ENCODE peak calls at places on chromosomes 13 and 19, in six cellular contexts. One of them, this sample, is unnamed.

GRCh38 chr19:1131718-1132552 is 28.1 kb downstream of the GPX4 start:
- DNase-seq in CD4-positive, alpha-beta T cell: peak; percentile 84
- DNase-seq in left cardiac atrium: peak; percentile 96
- DNase-seq in stimulated activated CD8-positive, alpha-beta memory T cell treated with anti-CD3 and anti-CD28 coated beads, Interleukin-7, amount 100 ng/mL, for 1 hour: peak; percentile 73
- DNase-seq in substantia nigra: peak; percentile 24
- DNase-seq in dorsolateral prefrontal cortex: peak; percentile 78
- DNase-seq in this sample: no peak

GRCh38 chr13:25992076-25992475 is 59.7 kb downstream of the SHISA2 start:
- DNase-seq in dorsolateral prefrontal cortex: no peak
- DNase-seq in CD4-positive, alpha-beta T cell: no peak
- DNase-seq in stimulated activated CD8-positive, alpha-beta memory T cell treated with anti-CD3 and anti-CD28 coated beads, Interleukin-7, amount 100 ng/mL, for 1 hour: no peak
- DNase-seq in substantia nigra: no peak
- DNase-seq in left cardiac atrium: no peak
- DNase-seq in this sample: no peak

GRCh38 chr19:18650468-18651001 is 13.7 kb downstream of the KLHL26 start:
- DNase-seq in dorsolateral prefrontal cortex: no peak
- DNase-seq in substantia nigra: no peak
- DNase-seq in CD4-positive, alpha-beta T cell: no peak
- DNase-seq in left cardiac atrium: peak; percentile 90
- DNase-seq in stimulated activated CD8-positive, alpha-beta memory T cell treated with anti-CD3 and anti-CD28 coated beads, Interleukin-7, amount 100 ng/mL, for 1 hour: no peak
- DNase-seq in this sample: no peak

GRCh38 chr13:27607125-27607524 is 13.2 kb downstream of the LNX2 start:
- DNase-seq in substantia nigra: no peak
- DNase-seq in CD4-positive, alpha-beta T cell: no peak
- DNase-seq in stimulated activated CD8-positive, alpha-beta memory T cell treated with anti-CD3 and anti-CD28 coated beads, Interleukin-7, amount 100 ng/mL, for 1 hour: no peak
- DNase-seq in left cardiac atrium: no peak
- DNase-seq in dorsolateral prefrontal cortex: no peak
- DNase-seq in this sample: no peak

GRCh38 chr13:54210397-54211050 is 1181.9 kb downstream of the OLFM4 start:
- DNase-seq in substantia nigra: no peak
- DNase-seq in CD4-positive, alpha-beta T cell: no peak
- DNase-seq in left cardiac atrium: no peak
- DNase-seq in dorsolateral prefrontal cortex: no peak
- DNase-seq in stimulated activated CD8-positive, alpha-beta memory T cell treated with anti-CD3 and anti-CD28 coated beads, Interleukin-7, amount 100 ng/mL, for 1 hour: no peak
- DNase-seq in this sample: no peak

GRCh38 chr19:49936549-49936948 is 7.2 kb upstream of the NUP62 start:
- DNase-seq in dorsolateral prefrontal cortex: no peak
- DNase-seq in substantia nigra: no peak
- DNase-seq in left cardiac atrium: no peak
- DNase-seq in stimulated activated CD8-positive, alpha-beta memory T cell treated with anti-CD3 and anti-CD28 coated beads, Interleukin-7, amount 100 ng/mL, for 1 hour: no peak
- DNase-seq in CD4-positive, alpha-beta T cell: no peak
- DNase-seq in this sample: no peak

GRCh38 chr19:13092608-13093260 is 9.9 kb downstream of the LYL1 start:
- DNase-seq in left cardiac atrium: no peak
- DNase-seq in dorsolateral prefrontal cortex: no peak
- DNase-seq in substantia nigra: no peak
- DNase-seq in stimulated activated CD8-positive, alpha-beta memory T cell treated with anti-CD3 and anti-CD28 coated beads, Interleukin-7, amount 100 ng/mL, for 1 hour: no peak
- DNase-seq in CD4-positive, alpha-beta T cell: no peak
- DNase-seq in this sample: no peak

GRCh38 chr13:110300090-110300815 is 6.7 kb downstream of the COL4A1 start:
- DNase-seq in left cardiac atrium: no peak
- DNase-seq in stimulated activated CD8-positive, alpha-beta memory T cell treated with anti-CD3 and anti-CD28 coated beads, Interleukin-7, amount 100 ng/mL, for 1 hour: no peak
- DNase-seq in substantia nigra: no peak
- DNase-seq in dorsolateral prefrontal cortex: no peak
- DNase-seq in CD4-positive, alpha-beta T cell: no peak
- DNase-seq in this sample: no peak

GRCh38 chr19:46788968-46789338 is 559 bp upstream of the SLC1A5 start:
- DNase-seq in stimulated activated CD8-positive, alpha-beta memory T cell treated with anti-CD3 and anti-CD28 coated beads, Interleukin-7, amount 100 ng/mL, for 1 hour: no peak
- DNase-seq in left cardiac atrium: no peak
- DNase-seq in substantia nigra: no peak
- DNase-seq in dorsolateral prefrontal cortex: no peak
- DNase-seq in CD4-positive, alpha-beta T cell: no peak
- DNase-seq in this sample: no peak

GRCh38 chr19:56504581-56504980 is 3.1 kb upstream of the ZNF471 start:
- DNase-seq in stimulated activated CD8-positive, alpha-beta memory T cell treated with anti-CD3 and anti-CD28 coated beads, Interleukin-7, amount 100 ng/mL, for 1 hour: no peak
- DNase-seq in dorsolateral prefrontal cortex: no peak
- DNase-seq in substantia nigra: no peak
- DNase-seq in CD4-positive, alpha-beta T cell: no peak
- DNase-seq in left cardiac atrium: no peak
- DNase-seq in this sample: no peak

GRCh38 chr19:4908311-4908710 is 990 bp upstream of the UHRF1 start:
- DNase-seq in CD4-positive, alpha-beta T cell: no peak
- DNase-seq in substantia nigra: no peak
- DNase-seq in dorsolateral prefrontal cortex: no peak
- DNase-seq in left cardiac atrium: no peak
- DNase-seq in stimulated activated CD8-positive, alpha-beta memory T cell treated with anti-CD3 and anti-CD28 coated beads, Interleukin-7, amount 100 ng/mL, for 1 hour: no peak
- DNase-seq in this sample: no peak

GRCh38 chr13:38686635-38687245 is at the start of gene FREM2:
- DNase-seq in substantia nigra: no peak
- DNase-seq in CD4-positive, alpha-beta T cell: no peak
- DNase-seq in left cardiac atrium: no peak
- DNase-seq in dorsolateral prefrontal cortex: peak; percentile 42
- DNase-seq in stimulated activated CD8-positive, alpha-beta memory T cell treated with anti-CD3 and anti-CD28 coated beads, Interleukin-7, amount 100 ng/mL, for 1 hour: no peak
- DNase-seq in this sample: no peak

GRCh38 chr19:5567360-5567970 is at the start of gene TINCR:
- DNase-seq in left cardiac atrium: no peak
- DNase-seq in substantia nigra: no peak
- DNase-seq in stimulated activated CD8-positive, alpha-beta memory T cell treated with anti-CD3 and anti-CD28 coated beads, Interleukin-7, amount 100 ng/mL, for 1 hour: no peak
- DNase-seq in CD4-positive, alpha-beta T cell: no peak
- DNase-seq in dorsolateral prefrontal cortex: no peak
- DNase-seq in this sample: no peak

GRCh38 chr13:48156466-48156865 is 61.6 kb upstream of the MED4 start:
- DNase-seq in CD4-positive, alpha-beta T cell: peak; percentile 77
- DNase-seq in stimulated activated CD8-positive, alpha-beta memory T cell treated with anti-CD3 and anti-CD28 coated beads, Interleukin-7, amount 100 ng/mL, for 1 hour: peak; percentile 41
- DNase-seq in substantia nigra: no peak
- DNase-seq in left cardiac atrium: peak; percentile 33
- DNase-seq in dorsolateral prefrontal cortex: no peak
- DNase-seq in this sample: no peak

GRCh38 chr13:29621401-29621800 is 25.9 kb upstream of the SLC7A1 start:
- DNase-seq in stimulated activated CD8-positive, alpha-beta memory T cell treated with anti-CD3 and anti-CD28 coated beads, Interleukin-7, amount 100 ng/mL, for 1 hour: no peak
- DNase-seq in substantia nigra: no peak
- DNase-seq in CD4-positive, alpha-beta T cell: no peak
- DNase-seq in dorsolateral prefrontal cortex: no peak
- DNase-seq in left cardiac atrium: no peak
- DNase-seq in this sample: no peak

GRCh38 chr19:30376826-30377425 is 4.7 kb downstream of the ZNF536 start:
- DNase-seq in substantia nigra: no peak
- DNase-seq in dorsolateral prefrontal cortex: no peak
- DNase-seq in CD4-positive, alpha-beta T cell: no peak
- DNase-seq in stimulated activated CD8-positive, alpha-beta memory T cell treated with anti-CD3 and anti-CD28 coated beads, Interleukin-7, amount 100 ng/mL, for 1 hour: no peak
- DNase-seq in left cardiac atrium: no peak
- DNase-seq in this sample: no peak

GRCh38 chr13:79898996-79899395 is 418.0 kb downstream of the NDFIP2 start:
- DNase-seq in dorsolateral prefrontal cortex: no peak
- DNase-seq in CD4-positive, alpha-beta T cell: no peak
- DNase-seq in left cardiac atrium: no peak
- DNase-seq in stimulated activated CD8-positive, alpha-beta memory T cell treated with anti-CD3 and anti-CD28 coated beads, Interleukin-7, amount 100 ng/mL, for 1 hour: no peak
- DNase-seq in substantia nigra: no peak
- DNase-seq in this sample: no peak

GRCh38 chr13:80149757-80150156 is 191.2 kb downstream of the SPRY2 start:
- DNase-seq in stimulated activated CD8-positive, alpha-beta memory T cell treated with anti-CD3 and anti-CD28 coated beads, Interleukin-7, amount 100 ng/mL, for 1 hour: no peak
- DNase-seq in left cardiac atrium: no peak
- DNase-seq in dorsolateral prefrontal cortex: no peak
- DNase-seq in substantia nigra: no peak
- DNase-seq in CD4-positive, alpha-beta T cell: no peak
- DNase-seq in this sample: no peak

GRCh38 chr13:101242720-101243119 is 173.6 kb downstream of the NALCN start:
- DNase-seq in substantia nigra: no peak
- DNase-seq in left cardiac atrium: no peak
- DNase-seq in CD4-positive, alpha-beta T cell: no peak
- DNase-seq in dorsolateral prefrontal cortex: no peak
- DNase-seq in stimulated activated CD8-positive, alpha-beta memory T cell treated with anti-CD3 and anti-CD28 coated beads, Interleukin-7, amount 100 ng/mL, for 1 hour: no peak
- DNase-seq in this sample: no peak

GRCh38 chr13:99214232-99214631 is 13.6 kb downstream of the UBAC2 start:
- DNase-seq in stimulated activated CD8-positive, alpha-beta memory T cell treated with anti-CD3 and anti-CD28 coated beads, Interleukin-7, amount 100 ng/mL, for 1 hour: no peak
- DNase-seq in left cardiac atrium: no peak
- DNase-seq in substantia nigra: no peak
- DNase-seq in dorsolateral prefrontal cortex: no peak
- DNase-seq in CD4-positive, alpha-beta T cell: peak; percentile 28
- DNase-seq in this sample: no peak

GRCh38 chr19:29678484-29679106 is 13.3 kb downstream of the PLEKHF1 start:
- DNase-seq in dorsolateral prefrontal cortex: peak; percentile 49
- DNase-seq in left cardiac atrium: peak; percentile 79
- DNase-seq in CD4-positive, alpha-beta T cell: no peak
- DNase-seq in substantia nigra: no peak
- DNase-seq in stimulated activated CD8-positive, alpha-beta memory T cell treated with anti-CD3 and anti-CD28 coated beads, Interleukin-7, amount 100 ng/mL, for 1 hour: no peak
- DNase-seq in this sample: peak; percentile 46

This sample was measured in nucleus accumbens.